ENCODE peak calls at places on chromosome 17, in six cellular contexts. X is IMR-90, W is neural progenitor cell, Y is heart right ventricle, C is esophagus squamous epithelium, V is sigmoid colon. N is an unnamed sample.
A peak's percentile ranks its signal among the peaks of the same experiment; 100 is the strongest.

GRCh38 chr17:7916799-7917198 is 710 bp upstream of the RNF227 start:
- DNase-seq in X (peak; percentile 80), W (no peak), Y (no peak), C (no peak), V (no peak), N (no peak)

GRCh38 chr17:77735341-77736206 is 222.9 kb upstream of the TNRC6C start:
- DNase-seq in X (no peak), W (peak; percentile 44), Y (peak; percentile 71), C (no peak), V (peak; percentile 83), N (peak; percentile 89)

GRCh38 chr17:4607773-4608187 is 23.5 kb downstream of the SMTNL2 start:
- DNase-seq in X (peak; percentile 49), W (no peak), Y (peak; percentile 68), C (no peak), V (peak; percentile 84), N (no peak)

GRCh38 chr17:8496081-8496480 is 60.4 kb downstream of the NDEL1 start:
- DNase-seq in X (no peak), W (no peak), Y (no peak), C (no peak), V (no peak), N (no peak)

GRCh38 chr17:9255838-9256237 is 234.5 kb downstream of the NTN1 start:
- DNase-seq in X (no peak), W (no peak), Y (no peak), C (no peak), V (no peak), N (no peak)

GRCh38 chr17:15457723-15458094 is 9.7 kb downstream of the CDRT4 start:
- DNase-seq in X (no peak), W (no peak), Y (no peak), C (no peak), V (peak; percentile 84), N (no peak)

GRCh38 chr17:46833840-46834208 is 15.3 kb upstream of the WNT3 start:
- DNase-seq in X (no peak), W (no peak), Y (no peak), C (no peak), V (no peak), N (no peak)

GRCh38 chr17:76467366-76467765 is at the start of gene AANAT:
- DNase-seq in X (no peak), W (peak; percentile 81), Y (no peak), C (no peak), V (no peak), N (peak; percentile 99)

GRCh38 chr17:36534117-36534880 is at the start of gene MYO19:
- DNase-seq in X (peak; percentile 44), W (peak; percentile 92), Y (peak; percentile 67), C (no peak), V (peak; percentile 87), N (peak; percentile 83)

GRCh38 chr17:76199466-76199865 is 40.8 kb downstream of the RNF157 start:
- DNase-seq in X (no peak), W (no peak), Y (no peak), C (no peak), V (no peak), N (no peak)

GRCh38 chr17:75950850-75951554 is 10.2 kb upstream of the FBF1 start:
- DNase-seq in X (peak; percentile 18), W (no peak), Y (no peak), C (no peak), V (no peak), N (no peak)

GRCh38 chr17:58121925-58122324 is 26.3 kb upstream of the OR4D1 start:
- DNase-seq in X (peak; percentile 22), W (peak; percentile 54), Y (no peak), C (no peak), V (no peak), N (peak; percentile 72)

GRCh38 chr17:78442648-78443128 is 64.2 kb downstream of the PGS1 start:
- DNase-seq in X (peak; percentile 88), W (no peak), Y (peak; percentile 55), C (peak; percentile 20), V (peak; percentile 92), N (no peak)

GRCh38 chr17:81345211-81346089 is 49.8 kb upstream of the BAHCC1 start:
- DNase-seq in X (peak; percentile 87), W (peak; percentile 92), Y (peak; percentile 92), C (peak; percentile 32), V (peak; percentile 97), N (peak; percentile 89)

GRCh38 chr17:4908301-4908700 is 5.4 kb upstream of the CHRNE start:
- DNase-seq in X (no peak), W (peak; percentile 46), Y (no peak), C (no peak), V (no peak), N (no peak)

GRCh38 chr17:45225964-45226530 is 4.4 kb downstream of the FMNL1 start:
- DNase-seq in X (no peak), W (no peak), Y (peak; percentile 72), C (peak; percentile 80), V (peak; percentile 86), N (no peak)

GRCh38 chr17:43813386-43813785 is 19.6 kb downstream of the MPP3 start:
- DNase-seq in X (no peak), W (no peak), Y (no peak), C (no peak), V (peak; percentile 14), N (no peak)

GRCh38 chr17:81715107-81715871 is 3.2 kb downstream of the SLC25A10 start:
- DNase-seq in X (no peak), W (no peak), Y (no peak), C (no peak), V (peak; percentile 67), N (peak; percentile 93)

GRCh38 chr17:48795444-48796162 is 21.4 kb downstream of the TTLL6 start:
- DNase-seq in X (peak; percentile 81), W (no peak), Y (no peak), C (no peak), V (no peak), N (no peak)

GRCh38 chr17:48790607-48791127 is 26.4 kb downstream of the TTLL6 start:
- DNase-seq in X (no peak), W (no peak), Y (no peak), C (no peak), V (no peak), N (no peak)

GRCh38 chr17:48787850-48788249 is 29.2 kb downstream of the TTLL6 start:
- DNase-seq in X (no peak), W (no peak), Y (no peak), C (no peak), V (no peak), N (no peak)

GRCh38 chr17:48792033-48792798 is 24.8 kb downstream of the TTLL6 start:
- DNase-seq in X (no peak), W (no peak), Y (no peak), C (no peak), V (no peak), N (no peak)

GRCh38 chr17:48791128-48792032 is 25.6 kb downstream of the TTLL6 start:
- DNase-seq in X (peak; percentile 79), W (peak; percentile 90), Y (peak; percentile 23), C (no peak), V (peak; percentile 86), N (peak; percentile 87)
- H3K27ac ChIP-seq in X (no peak overlapping the region), W (no peak overlapping the region), Y (no peak overlapping the region), C (no peak overlapping the region), V (no peak overlapping the region), N (no peak overlapping the region)

DNA sequence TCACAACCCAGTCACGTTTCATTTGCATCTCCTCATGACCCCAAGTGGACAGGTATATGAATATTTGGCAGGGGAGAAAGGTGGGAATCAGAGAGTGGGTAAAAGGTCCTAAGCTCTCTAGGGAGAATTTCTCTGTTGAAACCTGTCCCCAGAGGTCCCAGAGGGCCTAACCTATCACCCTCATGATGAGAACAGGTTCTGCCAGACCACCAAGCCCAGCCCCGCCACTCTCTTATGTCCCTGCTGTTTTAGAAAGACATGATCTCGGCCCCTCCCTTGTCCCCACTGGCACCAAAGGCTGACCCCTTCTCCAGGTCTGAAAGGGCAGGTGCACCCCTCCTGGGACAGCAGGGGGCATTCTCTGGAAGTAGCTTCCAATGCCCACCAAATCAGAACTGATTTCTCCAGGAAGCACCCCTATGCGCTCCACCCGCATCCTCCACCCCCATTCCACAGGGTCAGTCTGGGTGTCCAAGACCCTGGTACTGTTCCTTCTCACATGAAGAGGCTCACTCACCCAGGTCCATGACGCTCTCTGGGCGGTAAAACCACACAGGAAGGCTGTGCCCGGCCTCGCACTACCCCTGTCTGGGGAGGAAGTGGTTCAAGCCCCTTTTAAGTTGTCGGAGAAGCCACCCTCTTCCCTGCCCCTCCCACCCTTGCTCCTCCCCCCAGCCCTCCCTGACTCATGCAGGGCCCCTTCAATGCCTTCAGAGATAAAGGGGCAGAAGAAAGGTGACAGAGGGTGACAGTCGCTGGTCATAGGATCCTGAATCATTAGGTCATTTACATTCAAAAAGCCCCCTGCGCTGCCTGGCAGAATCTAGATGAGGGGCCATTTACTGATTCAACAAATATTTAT is at the start of gene CCR7:
- DNase-seq in X (no peak), W (no peak), Y (no peak), C (no peak), V (no peak), N (no peak)
- TF ChIP-seq CTCF in X (no peak), W (no peak), Y (no peak), C (no peak), V (no peak), N (no peak)

DNA sequence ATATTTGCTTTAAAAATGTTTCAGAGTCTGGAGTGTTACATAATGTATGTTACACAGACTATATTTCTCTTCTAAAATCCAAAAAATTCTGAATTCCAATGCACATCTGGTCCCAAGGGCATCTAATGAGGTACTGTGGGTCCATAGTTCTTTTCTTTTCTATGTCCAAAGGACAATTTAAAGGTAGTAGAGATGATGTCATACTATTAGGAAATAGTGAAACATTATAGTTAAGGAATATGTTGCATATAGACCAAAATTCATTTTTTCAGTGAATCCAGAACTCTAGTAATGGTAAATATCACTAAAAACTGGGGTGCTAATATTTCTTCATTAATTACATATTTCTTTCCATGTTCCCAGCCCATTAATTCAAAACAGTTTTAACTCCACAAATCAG is 23.0 kb downstream of the NME2 start:
- DNase-seq in X (no peak), W (no peak), Y (no peak), C (no peak), V (no peak), N (no peak)
- H3K27ac ChIP-seq in X (no peak overlapping the region), W (no peak overlapping the region), Y (no peak overlapping the region), C (no peak overlapping the region), V (no peak overlapping the region), N (no peak overlapping the region)

GRCh38 chr17:33436321-33436720 is 143.2 kb upstream of the ASIC2 start:
- DNase-seq in X (peak; percentile 9), W (no peak), Y (no peak), C (no peak), V (no peak), N (no peak)

GRCh38 chr17:33435716-33436301 is 142.7 kb upstream of the ASIC2 start:
- DNase-seq in X (no peak), W (no peak), Y (no peak), C (no peak), V (no peak), N (no peak)

GRCh38 chr17:33438578-33438977 is 145.5 kb upstream of the ASIC2 start:
- DNase-seq in X (no peak), W (no peak), Y (no peak), C (no peak), V (no peak), N (no peak)

GRCh38 chr17:33434841-33435240 is 141.7 kb upstream of the ASIC2 start:
- DNase-seq in X (no peak), W (no peak), Y (no peak), C (no peak), V (no peak), N (no peak)

DNA sequence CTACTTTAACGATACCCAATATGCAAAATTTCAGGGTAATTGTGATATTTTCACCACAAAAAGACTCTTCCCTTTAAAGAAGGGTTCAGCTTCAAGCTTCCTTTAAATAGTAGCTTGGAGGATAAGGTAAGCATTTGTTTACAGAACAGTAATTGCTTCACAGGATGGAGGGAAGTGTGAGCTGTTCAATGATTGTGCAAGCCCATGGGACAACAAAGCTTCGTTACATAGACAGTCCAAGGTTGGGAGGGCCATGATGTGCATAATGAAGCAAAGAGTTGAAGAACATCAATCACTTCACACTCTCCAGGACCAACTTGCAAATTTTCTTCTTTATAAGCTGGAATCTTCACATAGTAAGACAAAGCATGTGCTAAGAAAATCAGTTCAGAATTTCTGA is 145.0 kb upstream of the ASIC2 start:
- DNase-seq in X (no peak), W (no peak), Y (no peak), C (no peak), V (no peak), N (no peak)
- TF ChIP-seq CTCF in X (no peak), W (no peak), Y (no peak), C (no peak), V (no peak), N (no peak)